ENCODE peak calls at places on chromosomes 11 and 22, in seven cellular contexts. N is GM12878, H is HCT116, F is SK-N-SH, W is K562, B is H1, I is HepG2. D is an unnamed sample.

GRCh38 chr22:46738961-46739870 is 1.2 kb upstream of the CERK start:
- DNase-seq in N (no peak), H (peak), F (no peak), W (no peak), B (peak), I (peak), D (no peak)

GRCh38 chr11:95076416-95076815 is 9.7 kb downstream of the SRSF8 start:
- DNase-seq in N (no peak), H (no peak), F (no peak), W (no peak), B (no peak), I (no peak), D (peak)

GRCh38 chr22:12601870-12602779 is 2925.9 kb upstream of the OR11H1 start:
- DNase-seq in N (no peak), H (no peak), F (peak), W (peak), B (no peak), I (peak), D (peak)

GRCh38 chr22:29390270-29390669 is 1.9 kb upstream of the AP1B1 start:
- DNase-seq in N (no peak), H (no peak), F (no peak), W (no peak), B (no peak), I (no peak), D (no peak)

GRCh38 chr11:129191649-129192048 is 476 bp downstream of the ARHGAP32 start:
- DNase-seq in N (no peak), H (no peak), F (no peak), W (no peak), B (no peak), I (no peak), D (peak)

GRCh38 chr11:77819921-77820564 is 479 bp downstream of the RSF1 start:
- DNase-seq in N (no peak), H (no peak), F (peak), W (peak), B (peak), I (peak), D (no peak)

GRCh38 chr11:61766353-61766841 is 14.0 kb downstream of the MYRF start:
- DNase-seq in N (no peak), H (no peak), F (no peak), W (no peak), B (no peak), I (no peak), D (no peak)

GRCh38 chr22:38494498-38494897 is 11.6 kb downstream of the DDX17 start:
- DNase-seq in N (no peak), H (no peak), F (no peak), W (no peak), B (no peak), I (no peak), D (no peak)

GRCh38 chr11:115745545-115746265 is 241.5 kb upstream of the CADM1 start:
- DNase-seq in N (no peak), H (no peak), F (peak), W (no peak), B (no peak), I (no peak), D (no peak)

GRCh38 chr22:21866821-21867527 is 471 bp downstream of the MAPK1 start:
- DNase-seq in N (no peak), H (no peak), F (no peak), W (peak), B (peak), I (no peak), D (no peak)

GRCh38 chr11:13052130-13052541 is 43.0 kb downstream of the RASSF10 start:
- DNase-seq in N (no peak), H (no peak), F (no peak), W (no peak), B (no peak), I (no peak), D (peak)

GRCh38 chr11:76205252-76206076 is 838 bp downstream of the WNT11 start:
- DNase-seq in N (no peak), H (no peak), F (no peak), W (no peak), B (no peak), I (no peak), D (no peak)

GRCh38 chr11:45798793-45799441 is 6.0 kb upstream of the SLC35C1 start:
- DNase-seq in N (no peak), H (no peak), F (no peak), W (no peak), B (peak), I (peak), D (peak)

GRCh38 chr11:64150481-64151239 is 15.3 kb downstream of the MACROD1 start:
- DNase-seq in N (no peak), H (no peak), F (no peak), W (no peak), B (no peak), I (no peak), D (no peak)

GRCh38 chr11:83676061-83676460 is 389.9 kb upstream of the CCDC90B start:
- DNase-seq in N (no peak), H (no peak), F (no peak), W (no peak), B (no peak), I (no peak), D (no peak)

GRCh38 chr22:50326959-50327710 is at the start of gene DENND6B:
- DNase-seq in N (no peak), H (no peak), F (peak), W (peak), B (peak), I (peak), D (peak)

GRCh38 chr11:27462543-27462942 is 10.0 kb downstream of the LGR4 start:
- DNase-seq in N (no peak), H (no peak), F (no peak), W (no peak), B (no peak), I (no peak), D (no peak)

GRCh38 chr11:34114471-34114870 is 9.0 kb downstream of the NAT10 start:
- DNase-seq in N (no peak), H (no peak), F (no peak), W (no peak), B (no peak), I (no peak), D (no peak)

GRCh38 chr11:33448461-33449130 is 191.4 kb downstream of the HIPK3 start:
- DNase-seq in N (no peak), H (no peak), F (no peak), W (no peak), B (no peak), I (no peak), D (no peak)

GRCh38 chr11:64516226-64516625 is 74.8 kb upstream of the SLC22A12 start:
- DNase-seq in N (no peak), H (no peak), F (no peak), W (peak), B (no peak), I (no peak), D (peak)

GRCh38 chr22:26328221-26328620 is 100.8 kb upstream of the ASPHD2 start:
- DNase-seq in N (no peak), H (no peak), F (no peak), W (no peak), B (no peak), I (no peak), D (no peak)

GRCh38 chr11:289706-290620 is 1.0 kb downstream of the PGGHG start:
- DNase-seq in N (no peak), H (no peak), F (peak), W (no peak), B (no peak), I (no peak), D (no peak)

GRCh38 chr11:19890308-19890707 is 177.7 kb downstream of the NAV2 start:
- DNase-seq in N (no peak), H (no peak), F (no peak), W (no peak), B (no peak), I (no peak), D (peak)

GRCh38 chr11:5364214-5364613 is 12.9 kb downstream of the OR51B6 start:
- DNase-seq in N (no peak), H (no peak), F (no peak), W (no peak), B (no peak), I (no peak), D (no peak)

GRCh38 chr11:66142370-66143263 is 72.5 kb downstream of the PACS1 start:
- DNase-seq in N (no peak), H (peak), F (no peak), W (no peak), B (no peak), I (peak), D (no peak)
- TF ChIP-seq JUND in N (no peak), H (no peak), F (peak), W (no peak), B (no peak), I (no peak), D (no peak)

GRCh38 chr11:1786466-1786865 is 22.7 kb upstream of the CTSD start:
- DNase-seq in N (no peak), H (no peak), F (no peak), W (no peak), B (no peak), I (no peak), D (no peak)

GRCh38 chr11:1792461-1792860 is 28.7 kb upstream of the CTSD start:
- DNase-seq in N (no peak), H (no peak), F (no peak), W (no peak), B (no peak), I (no peak), D (no peak)

GRCh38 chr11:1793091-1793490 is 29.4 kb upstream of the CTSD start:
- DNase-seq in N (no peak), H (no peak), F (no peak), W (no peak), B (no peak), I (no peak), D (no peak)

GRCh38 chr11:1796297-1797011 is 32.7 kb upstream of the CTSD start:
- DNase-seq in N (no peak), H (no peak), F (no peak), W (no peak), B (no peak), I (no peak), D (peak)

GRCh38 chr11:1791912-1792311 is 28.2 kb upstream of the CTSD start:
- DNase-seq in N (no peak), H (no peak), F (no peak), W (no peak), B (no peak), I (no peak), D (no peak)
- TF ChIP-seq JUND in N (no peak), H (no peak), F (no peak), W (no peak), B (no peak), I (no peak), D (no peak)

DNA sequence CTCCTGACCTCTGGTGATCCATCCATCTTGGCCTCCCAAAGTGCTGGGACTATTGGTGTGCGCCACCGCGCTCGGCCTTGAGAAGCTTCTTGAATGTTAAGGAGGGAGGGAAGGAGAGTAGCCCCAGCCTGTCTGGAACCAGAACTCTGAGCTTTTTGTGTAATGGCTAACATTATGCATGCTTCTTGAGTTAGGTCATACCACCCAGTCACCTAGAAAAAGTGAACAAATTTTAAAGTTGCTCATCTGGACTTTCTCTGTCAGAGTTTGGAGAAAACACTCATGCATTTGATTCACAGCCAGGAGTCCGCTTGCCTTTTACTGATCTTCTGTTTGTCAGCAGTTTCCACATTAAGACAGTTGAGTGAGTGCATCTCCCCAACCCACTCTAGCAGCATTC is 82.1 kb downstream of the PPP6R3 start:
- DNase-seq in N (no peak), H (no peak), F (no peak), W (no peak), B (no peak), I (no peak), D (no peak)
- TF ChIP-seq JUND in N (no peak), H (no peak), F (peak), W (no peak), B (no peak), I (no peak), D (no peak)

DNA sequence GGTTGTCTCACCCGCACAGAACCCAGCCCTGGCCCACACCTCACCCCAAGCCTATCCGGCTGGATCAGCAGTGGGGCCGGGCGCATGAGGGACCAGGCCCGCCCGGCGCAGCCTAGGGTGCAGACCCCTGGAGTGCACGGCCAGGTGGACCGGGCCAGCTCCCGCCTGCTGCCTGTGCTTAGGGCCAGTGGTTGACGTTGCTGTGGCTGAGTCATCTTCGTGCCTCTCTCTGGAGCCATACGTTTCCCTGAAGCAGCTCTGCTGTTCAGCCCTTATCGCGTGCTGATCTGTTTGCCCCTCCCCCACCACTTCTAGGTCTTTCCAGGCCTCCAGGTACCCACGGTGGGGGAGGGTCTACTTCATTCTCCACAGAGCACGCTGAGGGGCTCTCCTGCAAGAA is 39.5 kb downstream of the CDKN1C start:
- DNase-seq in N (no peak), H (no peak), F (no peak), W (peak), B (no peak), I (no peak), D (no peak)
- TF ChIP-seq JUND in N (no peak), H (no peak), F (no peak), W (peak), B (no peak), I (no peak), D (no peak)

DNA sequence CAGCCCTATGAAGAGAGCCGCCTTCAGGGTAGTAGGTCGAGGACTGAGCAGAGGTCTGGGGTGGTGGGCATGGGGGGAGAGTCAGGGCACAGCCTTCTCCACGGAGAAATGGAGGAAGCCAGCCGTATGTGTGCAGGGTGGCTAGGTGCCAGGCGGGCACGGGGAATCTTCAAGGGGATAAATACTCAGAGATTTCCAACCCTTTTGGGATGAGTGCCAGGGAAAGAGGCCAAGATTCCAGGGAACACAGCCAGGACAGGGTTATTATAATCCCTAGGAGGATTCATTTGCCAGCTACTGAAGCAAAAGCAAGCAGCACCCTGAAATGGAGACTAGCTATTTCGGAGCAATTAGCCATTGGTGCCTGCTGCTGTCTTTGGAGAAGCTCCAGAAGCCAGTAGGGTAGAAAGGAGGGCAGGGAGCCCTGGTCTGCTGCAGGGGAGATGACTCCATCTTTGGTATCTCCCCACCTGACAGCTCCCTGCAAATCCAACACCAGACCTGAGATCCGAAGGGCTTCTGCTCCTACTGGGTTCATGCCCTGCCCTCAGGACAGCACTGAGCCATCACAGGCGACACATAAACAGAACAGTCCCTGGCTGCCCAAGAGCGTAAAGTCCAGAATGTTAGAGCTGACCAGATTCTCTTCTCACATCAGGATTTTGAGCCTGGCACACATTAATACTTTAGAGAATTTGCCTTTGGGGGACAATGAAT is 174.5 kb upstream of the NTM start:
- DNase-seq in N (no peak), H (no peak), F (peak), W (no peak), B (no peak), I (no peak), D (peak)
- TF ChIP-seq JUND in N (no peak), H (no peak), F (no peak), W (no peak), B (no peak), I (no peak), D (no peak)

GRCh38 chr11:86519064-86519911 is 144.6 kb downstream of the CCDC81 start:
- DNase-seq in N (no peak), H (no peak), F (no peak), W (no peak), B (no peak), I (no peak), D (no peak)

GRCh38 chr11:86523738-86524602 is 148.4 kb downstream of the ME3 start:
- DNase-seq in N (no peak), H (peak), F (no peak), W (peak), B (no peak), I (peak), D (peak)

DNA sequence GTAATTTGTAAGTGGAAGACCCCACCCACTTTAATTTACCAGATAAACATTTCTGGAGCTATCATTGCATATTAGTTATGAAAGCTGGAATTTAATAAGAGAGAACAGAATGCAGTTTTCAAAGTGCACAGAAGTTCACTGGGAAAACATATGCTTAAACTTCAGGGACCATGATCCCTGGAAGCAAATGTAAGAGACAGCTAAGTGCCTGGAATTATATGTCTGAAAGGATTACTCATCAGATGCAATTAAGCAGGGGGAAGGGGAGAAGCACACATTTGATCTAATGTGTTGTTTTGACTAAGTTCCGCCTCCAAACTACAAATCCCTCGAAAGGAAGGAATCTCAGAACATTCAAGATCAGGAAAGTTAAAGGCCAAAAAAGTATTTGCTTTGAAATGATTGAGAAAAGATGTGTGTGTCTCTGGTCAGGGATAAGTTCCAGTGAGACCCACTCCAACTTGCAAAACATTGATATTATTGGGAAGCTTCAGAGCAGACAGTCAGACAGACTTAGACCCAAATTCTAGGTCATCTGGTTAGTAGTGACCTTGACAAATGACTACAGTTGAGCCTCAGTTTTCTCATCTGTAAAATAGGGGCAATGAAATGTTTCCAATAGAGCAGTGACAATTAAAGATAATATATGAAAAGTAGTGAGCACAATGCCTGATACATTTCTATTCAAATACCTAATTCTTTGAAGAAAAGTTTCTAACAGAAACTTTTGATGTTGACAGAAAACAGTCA is 147.6 kb downstream of the ME3 start:
- DNase-seq in N (no peak), H (peak), F (peak), W (no peak), B (no peak), I (peak), D (no peak)
- TF ChIP-seq JUND in N (no peak), H (no peak), F (peak), W (no peak), B (no peak), I (no peak), D (no peak)

GRCh38 chr11:119520400-119520799 is 97.4 kb upstream of the THY1 start:
- DNase-seq in N (no peak), H (no peak), F (no peak), W (no peak), B (no peak), I (no peak), D (no peak)

GRCh38 chr11:119519796-119520195 is 96.8 kb upstream of the THY1 start:
- DNase-seq in N (no peak), H (no peak), F (no peak), W (no peak), B (no peak), I (no peak), D (no peak)

GRCh38 chr11:119522609-119523008 is 99.6 kb upstream of the THY1 start:
- DNase-seq in N (no peak), H (no peak), F (no peak), W (no peak), B (no peak), I (no peak), D (no peak)

GRCh38 chr11:119521551-119521950 is 98.6 kb upstream of the THY1 start:
- DNase-seq in N (no peak), H (no peak), F (no peak), W (no peak), B (no peak), I (no peak), D (no peak)

GRCh38 chr11:119520966-119521365 is 98.0 kb upstream of the THY1 start:
- DNase-seq in N (no peak), H (no peak), F (no peak), W (no peak), B (no peak), I (no peak), D (no peak)
- TF ChIP-seq JUND in N (no peak), H (no peak), F (no peak), W (no peak), B (no peak), I (no peak), D (no peak)

GRCh38 chr11:69645801-69646492 is 5.0 kb downstream of the CCND1 start:
- DNase-seq in N (no peak), H (no peak), F (no peak), W (no peak), B (no peak), I (no peak), D (no peak)

GRCh38 chr11:69646493-69647201 is 5.7 kb downstream of the CCND1 start:
- DNase-seq in N (no peak), H (no peak), F (peak), W (no peak), B (no peak), I (no peak), D (no peak)

GRCh38 chr11:69644071-69644961 is 3.4 kb downstream of the CCND1 start:
- DNase-seq in N (no peak), H (no peak), F (peak), W (peak), B (no peak), I (peak), D (peak)

GRCh38 chr11:69643646-69644045 is 2.7 kb downstream of the CCND1 start:
- DNase-seq in N (no peak), H (no peak), F (no peak), W (no peak), B (no peak), I (no peak), D (no peak)

GRCh38 chr11:69644962-69645675 is 4.2 kb downstream of the CCND1 start:
- DNase-seq in N (no peak), H (no peak), F (peak), W (no peak), B (no peak), I (no peak), D (no peak)
- TF ChIP-seq JUND in N (no peak), H (no peak), F (no peak), W (no peak), B (no peak), I (no peak), D (no peak)